ENCODE peak calls at places on chromosome 19, in five cellular contexts. One of them, this sample, is unnamed.

GRCh38 chr19:37077615-37077928 is 661 bp upstream of the ZNF420 start:
- DNase-seq in neuronal stem cell: peak; percentile 1
- DNase-seq in H9: no peak
- DNase-seq in trophoblast cell: no peak
- DNase-seq in H1: no peak
- DNase-seq in this sample: no peak

GRCh38 chr19:46378268-46378667 is 31.4 kb downstream of the PPP5C start:
- DNase-seq in neuronal stem cell: no peak
- DNase-seq in H9: no peak
- DNase-seq in trophoblast cell: no peak
- DNase-seq in H1: no peak
- DNase-seq in this sample: peak; percentile 73

GRCh38 chr19:2475018-2475701 is 767 bp upstream of the GADD45B start:
- DNase-seq in neuronal stem cell: no peak
- DNase-seq in H9: no peak
- DNase-seq in trophoblast cell: peak; percentile 35
- DNase-seq in H1: no peak
- DNase-seq in this sample: peak; percentile 77

GRCh38 chr19:58536852-58537798 is 6.7 kb upstream of the TRIM28 start:
- DNase-seq in neuronal stem cell: no peak
- DNase-seq in H9: no peak
- DNase-seq in trophoblast cell: no peak
- DNase-seq in H1: no peak
- DNase-seq in this sample: no peak

GRCh38 chr19:3479177-3479818 is 1.0 kb downstream of the SMIM24 start:
- DNase-seq in neuronal stem cell: no peak
- DNase-seq in H9: peak; percentile 74
- DNase-seq in trophoblast cell: no peak
- DNase-seq in H1: no peak
- DNase-seq in this sample: no peak

GRCh38 chr19:6811906-6812305 is 39.4 kb downstream of the VAV1 start:
- DNase-seq in neuronal stem cell: no peak
- DNase-seq in H9: peak; percentile 38
- DNase-seq in trophoblast cell: peak; percentile 18
- DNase-seq in H1: no peak
- DNase-seq in this sample: no peak

GRCh38 chr19:1261863-1262686 is 7.1 kb upstream of the CIRBP start:
- DNase-seq in neuronal stem cell: no peak
- DNase-seq in H9: no peak
- DNase-seq in trophoblast cell: peak; percentile 42
- DNase-seq in H1: no peak
- DNase-seq in this sample: peak; percentile 54

GRCh38 chr19:34351382-34351802 is 13.6 kb upstream of the GPI start:
- DNase-seq in neuronal stem cell: no peak
- DNase-seq in H9: no peak
- DNase-seq in trophoblast cell: no peak
- DNase-seq in H1: no peak
- DNase-seq in this sample: no peak

GRCh38 chr19:12720851-12721655 is 2.7 kb downstream of the TNPO2 start:
- DNase-seq in neuronal stem cell: no peak
- DNase-seq in H9: no peak
- DNase-seq in trophoblast cell: no peak
- DNase-seq in H1: no peak
- DNase-seq in this sample: peak; percentile 29

GRCh38 chr19:53389591-53390377 is 5.2 kb upstream of the ZNF765 start:
- DNase-seq in neuronal stem cell: no peak
- DNase-seq in H9: peak; percentile 93
- DNase-seq in trophoblast cell: no peak
- DNase-seq in H1: peak; percentile 87
- DNase-seq in this sample: no peak

GRCh38 chr19:45515081-45515624 is 7.9 kb downstream of the VASP start:
- DNase-seq in neuronal stem cell: no peak
- DNase-seq in H9: no peak
- DNase-seq in trophoblast cell: no peak
- DNase-seq in H1: no peak
- DNase-seq in this sample: no peak

GRCh38 chr19:2240881-2241760 is 4.5 kb downstream of the SF3A2 start:
- DNase-seq in neuronal stem cell: no peak
- DNase-seq in H9: no peak
- DNase-seq in trophoblast cell: peak; percentile 72
- DNase-seq in H1: no peak
- DNase-seq in this sample: no peak

GRCh38 chr19:2813235-2814160 is 6.2 kb upstream of the ZNF554 start:
- DNase-seq in neuronal stem cell: no peak
- DNase-seq in H9: no peak
- DNase-seq in trophoblast cell: peak; percentile 31
- DNase-seq in H1: no peak
- DNase-seq in this sample: no peak

GRCh38 chr19:55246462-55247451 is 12.1 kb downstream of the PPP6R1 start:
- DNase-seq in neuronal stem cell: no peak
- DNase-seq in H9: no peak
- DNase-seq in trophoblast cell: no peak
- DNase-seq in H1: no peak
- DNase-seq in this sample: no peak

GRCh38 chr19:1213391-1214286 is 8.1 kb downstream of the STK11 start:
- DNase-seq in neuronal stem cell: no peak
- DNase-seq in H9: no peak
- DNase-seq in trophoblast cell: peak; percentile 46
- DNase-seq in H1: no peak
- DNase-seq in this sample: peak; percentile 90

GRCh38 chr19:6580313-6580712 is 10.6 kb downstream of the CD70 start:
- DNase-seq in neuronal stem cell: no peak
- DNase-seq in H9: no peak
- DNase-seq in trophoblast cell: peak; percentile 78
- DNase-seq in H1: no peak
- DNase-seq in this sample: no peak

GRCh38 chr19:40799558-40800338 is 757 bp downstream of the EGLN2 start:
- DNase-seq in neuronal stem cell: no peak
- DNase-seq in H9: no peak
- DNase-seq in trophoblast cell: no peak
- DNase-seq in H1: no peak
- DNase-seq in this sample: peak; percentile 37
- H3K18ac ChIP-seq in neuronal stem cell: peak overlapping the region; percentile 99
- H3K18ac ChIP-seq in H9: peak overlapping the region; percentile 80
- H3K18ac ChIP-seq in trophoblast cell: peak overlapping the region; percentile 78
- H3K18ac ChIP-seq in H1: peak overlapping the region; percentile 68
- H3K18ac ChIP-seq in this sample: peak overlapping the region; percentile 86

GRCh38 chr19:15247107-15248014 is 15.1 kb upstream of the EPHX3 start:
- DNase-seq in neuronal stem cell: no peak
- DNase-seq in H9: no peak
- DNase-seq in trophoblast cell: no peak
- DNase-seq in H1: no peak
- DNase-seq in this sample: no peak
- H2BK12ac ChIP-seq in neuronal stem cell: no peak overlapping the region
- H2BK12ac ChIP-seq in H9: no peak overlapping the region
- H2BK12ac ChIP-seq in trophoblast cell: no peak overlapping the region
- H2BK12ac ChIP-seq in H1: no peak overlapping the region
- H2BK12ac ChIP-seq in this sample: no peak overlapping the region

DNA sequence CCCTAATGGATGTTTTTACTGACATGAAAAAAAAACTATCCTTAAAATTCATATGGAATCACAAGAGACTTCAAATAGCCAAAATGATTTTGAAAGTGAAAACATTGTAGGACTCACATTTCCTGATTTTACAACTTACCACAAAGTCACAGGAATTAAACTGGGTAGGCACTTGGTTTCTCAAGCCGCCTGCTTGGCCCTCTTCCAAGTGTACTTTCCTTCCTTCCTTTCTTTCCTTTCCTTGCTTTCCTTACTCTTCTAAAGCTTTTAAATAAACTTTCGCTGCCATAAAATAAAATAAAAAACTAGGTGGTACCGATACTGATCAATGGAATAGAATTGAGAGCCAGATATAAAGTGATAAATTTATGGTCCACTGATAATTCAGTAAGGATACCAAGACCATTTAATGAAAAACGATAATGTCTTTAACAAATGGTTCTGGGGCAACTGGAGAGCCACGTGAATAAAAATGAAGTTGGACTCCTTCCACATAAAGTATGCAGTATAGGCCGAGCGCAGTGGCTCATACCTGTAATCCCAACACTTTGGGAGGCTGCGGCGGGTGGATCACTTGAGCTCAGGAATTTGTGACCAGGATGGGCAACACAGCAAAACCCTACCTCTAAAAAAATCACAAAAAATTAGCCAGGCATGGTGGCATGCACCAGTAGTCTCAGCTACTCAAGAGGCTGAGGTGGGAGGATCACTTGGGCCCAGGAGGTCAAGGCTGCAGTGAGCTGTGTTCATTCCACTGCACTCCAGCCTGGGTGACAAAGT is 20.7 kb upstream of the CD33 start:
- DNase-seq in neuronal stem cell: no peak
- DNase-seq in H9: no peak
- DNase-seq in trophoblast cell: no peak
- DNase-seq in H1: no peak
- DNase-seq in this sample: no peak
- H3K18ac ChIP-seq in neuronal stem cell: no peak overlapping the region
- H3K18ac ChIP-seq in H9: no peak overlapping the region
- H3K18ac ChIP-seq in trophoblast cell: no peak overlapping the region
- H3K18ac ChIP-seq in H1: no peak overlapping the region
- H3K18ac ChIP-seq in this sample: no peak overlapping the region

GRCh38 chr19:35380450-35381124 is 9.7 kb downstream of the GPR42 start:
- DNase-seq in neuronal stem cell: no peak
- DNase-seq in H9: no peak
- DNase-seq in trophoblast cell: no peak
- DNase-seq in H1: no peak
- DNase-seq in this sample: no peak
- H2BK12ac ChIP-seq in neuronal stem cell: no peak overlapping the region
- H2BK12ac ChIP-seq in H9: no peak overlapping the region
- H2BK12ac ChIP-seq in trophoblast cell: no peak overlapping the region
- H2BK12ac ChIP-seq in H1: no peak overlapping the region
- H2BK12ac ChIP-seq in this sample: no peak overlapping the region

GRCh38 chr19:49870309-49870901 is 3.0 kb upstream of the PNKP start:
- DNase-seq in neuronal stem cell: no peak
- DNase-seq in H9: no peak
- DNase-seq in trophoblast cell: no peak
- DNase-seq in H1: no peak
- DNase-seq in this sample: no peak
- H3K18ac ChIP-seq in neuronal stem cell: peak overlapping the region; percentile 98
- H3K18ac ChIP-seq in H9: peak overlapping the region; percentile 78
- H3K18ac ChIP-seq in trophoblast cell: peak overlapping the region; percentile 70
- H3K18ac ChIP-seq in H1: peak overlapping the region; percentile 90
- H3K18ac ChIP-seq in this sample: peak overlapping the region; percentile 94

DNA sequence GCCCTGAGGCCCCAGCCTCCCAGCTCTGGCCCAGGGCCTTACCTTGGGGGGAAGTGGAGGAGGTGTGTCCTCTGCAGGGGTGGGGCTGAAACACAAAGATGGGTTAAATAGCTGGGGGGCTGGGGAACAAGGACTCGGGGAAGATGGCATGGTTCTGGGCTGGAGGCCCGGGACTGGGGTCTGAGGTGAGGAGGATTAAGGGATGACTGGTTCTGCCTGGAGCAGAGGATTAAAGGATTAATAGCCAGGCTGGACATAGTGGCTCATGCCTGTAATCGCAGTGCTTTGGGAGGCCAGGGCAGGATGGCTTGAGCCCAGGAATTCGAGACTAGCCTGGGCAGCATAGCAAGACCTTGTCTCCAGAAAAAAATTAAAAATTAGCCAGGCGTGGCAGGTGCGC is 11.6 kb downstream of the MAP4K1 start:
- DNase-seq in neuronal stem cell: no peak
- DNase-seq in H9: no peak
- DNase-seq in trophoblast cell: no peak
- DNase-seq in H1: no peak
- DNase-seq in this sample: no peak
- H2BK12ac ChIP-seq in neuronal stem cell: peak overlapping the region; percentile 22
- H2BK12ac ChIP-seq in H9: no peak overlapping the region
- H2BK12ac ChIP-seq in trophoblast cell: no peak overlapping the region
- H2BK12ac ChIP-seq in H1: peak overlapping the region; percentile 2
- H2BK12ac ChIP-seq in this sample: no peak overlapping the region

GRCh38 chr19:39412100-39412866 is at the start of gene PLEKHG2:
- DNase-seq in neuronal stem cell: peak; percentile 100
- DNase-seq in H9: peak; percentile 99
- DNase-seq in trophoblast cell: peak; percentile 99
- DNase-seq in H1: peak; percentile 99
- DNase-seq in this sample: peak; percentile 100

GRCh38 chr19:39411832-39412099 is 703 bp upstream of the PLEKHG2 start:
- DNase-seq in neuronal stem cell: peak; percentile 89
- DNase-seq in H9: peak; percentile 81
- DNase-seq in trophoblast cell: peak; percentile 94
- DNase-seq in H1: no peak
- DNase-seq in this sample: no peak

GRCh38 chr19:39409886-39410619 is 2.4 kb upstream of the PLEKHG2 start:
- DNase-seq in neuronal stem cell: no peak
- DNase-seq in H9: no peak
- DNase-seq in trophoblast cell: peak; percentile 58
- DNase-seq in H1: no peak
- DNase-seq in this sample: peak; percentile 90

GRCh38 chr19:39410620-39411005 is 1.9 kb upstream of the PLEKHG2 start:
- DNase-seq in neuronal stem cell: no peak
- DNase-seq in H9: no peak
- DNase-seq in trophoblast cell: no peak
- DNase-seq in H1: no peak
- DNase-seq in this sample: no peak

DNA sequence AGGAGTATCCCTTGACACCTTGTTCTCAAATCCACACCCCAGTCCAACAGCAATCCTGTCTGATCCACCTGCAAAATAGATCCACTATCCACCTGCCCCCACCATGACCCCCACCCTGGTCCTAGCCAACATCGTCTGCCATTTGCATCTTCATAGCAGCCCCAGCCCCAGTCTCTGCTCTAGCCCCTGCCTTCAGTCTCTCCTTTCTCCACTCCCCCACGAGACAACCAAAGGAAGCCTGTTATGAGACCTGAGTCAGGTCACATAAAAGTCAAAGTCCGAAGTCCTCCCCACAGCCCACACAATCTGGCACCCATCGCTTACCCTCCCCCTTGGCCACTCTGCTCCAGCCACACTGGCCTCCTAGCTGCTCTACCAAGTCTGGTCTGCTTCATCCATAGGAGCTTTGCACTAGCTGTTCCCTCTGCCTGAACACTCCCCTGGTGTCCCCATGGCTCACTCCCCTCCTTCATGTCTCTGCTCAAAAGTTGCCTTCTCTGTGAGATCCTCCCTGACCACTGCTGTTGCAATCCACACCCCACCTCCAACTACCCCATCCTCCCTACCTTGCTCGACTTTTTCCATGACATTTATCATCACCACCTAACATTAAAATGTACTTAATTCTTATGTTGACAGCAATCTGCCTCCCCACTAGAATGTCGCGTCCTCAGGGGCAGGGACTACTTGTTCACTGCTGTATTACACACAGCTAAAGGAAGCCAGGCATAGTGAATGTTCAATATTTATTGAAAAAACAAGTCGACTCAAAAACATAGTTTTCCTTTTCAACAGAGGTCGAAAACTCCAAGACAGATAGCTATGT is 1.2 kb upstream of the PLEKHG2 start:
- DNase-seq in neuronal stem cell: no peak
- DNase-seq in H9: no peak
- DNase-seq in trophoblast cell: no peak
- DNase-seq in H1: no peak
- DNase-seq in this sample: peak; percentile 99
- H3K18ac ChIP-seq in neuronal stem cell: no peak overlapping the region
- H3K18ac ChIP-seq in H9: no peak overlapping the region
- H3K18ac ChIP-seq in trophoblast cell: no peak overlapping the region
- H3K18ac ChIP-seq in H1: peak overlapping the region; percentile 9
- H3K18ac ChIP-seq in this sample: peak overlapping the region; percentile 84

This sample was measured in mesenchymal stem cell.